ENCODE peak calls at places on chromosomes 6 and 20, in nine cellular contexts. One of them, this sample, is unnamed.

GRCh38 chr20:8608470-8608869 is 460.4 kb upstream of the PLCB4 start:
- DNase-seq in astrocyte of the spinal cord: no peak
- DNase-seq in neural progenitor cell: no peak
- DNase-seq in RWPE2: no peak
- DNase-seq in cardiac fibroblast: no peak
- DNase-seq in heart right ventricle: no peak
- DNase-seq in AG09309: no peak
- DNase-seq in tibial artery: no peak
- DNase-seq in AG04450: no peak
- DNase-seq in this sample: no peak

GRCh38 chr6:14031516-14031915 is 86.1 kb upstream of the CD83 start:
- DNase-seq in RWPE2: no peak
- DNase-seq in AG09309: no peak
- DNase-seq in cardiac fibroblast: peak
- DNase-seq in astrocyte of the spinal cord: no peak
- DNase-seq in AG04450: no peak
- DNase-seq in neural progenitor cell: no peak
- DNase-seq in tibial artery: no peak
- DNase-seq in heart right ventricle: no peak
- DNase-seq in this sample: peak

GRCh38 chr6:35739645-35740517 is 3.0 kb downstream of the ARMC12 start:
- DNase-seq in RWPE2: no peak
- DNase-seq in AG09309: no peak
- DNase-seq in cardiac fibroblast: no peak
- DNase-seq in heart right ventricle: no peak
- DNase-seq in tibial artery: no peak
- DNase-seq in AG04450: no peak
- DNase-seq in astrocyte of the spinal cord: no peak
- DNase-seq in neural progenitor cell: peak
- DNase-seq in this sample: no peak

GRCh38 chr6:47152666-47153065 is 110.5 kb upstream of the ADGRF1 start:
- DNase-seq in heart right ventricle: no peak
- DNase-seq in neural progenitor cell: no peak
- DNase-seq in RWPE2: no peak
- DNase-seq in AG04450: no peak
- DNase-seq in AG09309: no peak
- DNase-seq in astrocyte of the spinal cord: no peak
- DNase-seq in cardiac fibroblast: no peak
- DNase-seq in tibial artery: no peak
- DNase-seq in this sample: no peak

GRCh38 chr6:123804771-123805540 is 1.3 kb downstream of the NKAIN2 start:
- DNase-seq in astrocyte of the spinal cord: no peak
- DNase-seq in AG04450: no peak
- DNase-seq in AG09309: no peak
- DNase-seq in RWPE2: no peak
- DNase-seq in neural progenitor cell: no peak
- DNase-seq in cardiac fibroblast: no peak
- DNase-seq in heart right ventricle: no peak
- DNase-seq in tibial artery: no peak
- DNase-seq in this sample: no peak

GRCh38 chr20:39706089-39706721 is 744.1 kb downstream of the DHX35 start:
- DNase-seq in tibial artery: no peak
- DNase-seq in heart right ventricle: peak
- DNase-seq in AG09309: no peak
- DNase-seq in astrocyte of the spinal cord: peak
- DNase-seq in AG04450: no peak
- DNase-seq in RWPE2: no peak
- DNase-seq in neural progenitor cell: no peak
- DNase-seq in cardiac fibroblast: no peak
- DNase-seq in this sample: no peak

GRCh38 chr20:59984551-59984950 is 26.3 kb downstream of the CDH26 start:
- DNase-seq in RWPE2: no peak
- DNase-seq in tibial artery: no peak
- DNase-seq in AG09309: no peak
- DNase-seq in cardiac fibroblast: no peak
- DNase-seq in neural progenitor cell: no peak
- DNase-seq in astrocyte of the spinal cord: no peak
- DNase-seq in heart right ventricle: no peak
- DNase-seq in AG04450: no peak
- DNase-seq in this sample: no peak

GRCh38 chr6:41705996-41706835 is 29.2 kb downstream of the TFEB start:
- DNase-seq in astrocyte of the spinal cord: peak
- DNase-seq in AG09309: no peak
- DNase-seq in heart right ventricle: peak
- DNase-seq in AG04450: no peak
- DNase-seq in neural progenitor cell: peak
- DNase-seq in tibial artery: peak
- DNase-seq in RWPE2: no peak
- DNase-seq in cardiac fibroblast: peak
- DNase-seq in this sample: peak

GRCh38 chr6:159214281-159214680 is 45.1 kb downstream of the FNDC1 start:
- DNase-seq in astrocyte of the spinal cord: no peak
- DNase-seq in AG09309: no peak
- DNase-seq in RWPE2: no peak
- DNase-seq in AG04450: no peak
- DNase-seq in cardiac fibroblast: no peak
- DNase-seq in heart right ventricle: no peak
- DNase-seq in neural progenitor cell: no peak
- DNase-seq in tibial artery: no peak
- DNase-seq in this sample: no peak

GRCh38 chr6:119215885-119216590 is 133.5 kb downstream of the MAN1A1 start:
- DNase-seq in AG09309: no peak
- DNase-seq in heart right ventricle: no peak
- DNase-seq in astrocyte of the spinal cord: no peak
- DNase-seq in cardiac fibroblast: no peak
- DNase-seq in tibial artery: no peak
- DNase-seq in neural progenitor cell: no peak
- DNase-seq in RWPE2: no peak
- DNase-seq in AG04450: no peak
- DNase-seq in this sample: no peak

GRCh38 chr20:36975085-36975829 is 23.7 kb upstream of the SAMHD1 start:
- DNase-seq in astrocyte of the spinal cord: no peak
- DNase-seq in tibial artery: no peak
- DNase-seq in cardiac fibroblast: no peak
- DNase-seq in heart right ventricle: no peak
- DNase-seq in neural progenitor cell: no peak
- DNase-seq in AG09309: no peak
- DNase-seq in AG04450: no peak
- DNase-seq in RWPE2: no peak
- DNase-seq in this sample: no peak

GRCh38 chr20:35698298-35699126 is 640 bp downstream of the NFS1 start:
- DNase-seq in AG04450: no peak
- DNase-seq in AG09309: no peak
- DNase-seq in cardiac fibroblast: no peak
- DNase-seq in heart right ventricle: no peak
- DNase-seq in RWPE2: peak
- DNase-seq in tibial artery: no peak
- DNase-seq in neural progenitor cell: peak
- DNase-seq in astrocyte of the spinal cord: no peak
- DNase-seq in this sample: no peak

GRCh38 chr20:42686057-42686456 is 503.6 kb downstream of the PTPRT start:
- DNase-seq in cardiac fibroblast: no peak
- DNase-seq in RWPE2: no peak
- DNase-seq in astrocyte of the spinal cord: no peak
- DNase-seq in heart right ventricle: no peak
- DNase-seq in AG04450: no peak
- DNase-seq in neural progenitor cell: no peak
- DNase-seq in AG09309: no peak
- DNase-seq in tibial artery: no peak
- DNase-seq in this sample: no peak

GRCh38 chr6:72959821-72960220 is 265.5 kb downstream of the KHDC1L start:
- DNase-seq in AG09309: no peak
- DNase-seq in heart right ventricle: no peak
- DNase-seq in cardiac fibroblast: peak
- DNase-seq in neural progenitor cell: no peak
- DNase-seq in RWPE2: no peak
- DNase-seq in AG04450: no peak
- DNase-seq in tibial artery: no peak
- DNase-seq in astrocyte of the spinal cord: peak
- DNase-seq in this sample: no peak

GRCh38 chr20:37347891-37348642 is 2.1 kb downstream of the SRC start:
- DNase-seq in neural progenitor cell: no peak
- DNase-seq in astrocyte of the spinal cord: no peak
- DNase-seq in heart right ventricle: no peak
- DNase-seq in RWPE2: peak
- DNase-seq in AG09309: no peak
- DNase-seq in AG04450: no peak
- DNase-seq in cardiac fibroblast: no peak
- DNase-seq in tibial artery: peak
- DNase-seq in this sample: no peak

GRCh38 chr6:54308240-54308639 is at the start of gene TINAG:
- DNase-seq in tibial artery: no peak
- DNase-seq in astrocyte of the spinal cord: no peak
- DNase-seq in neural progenitor cell: no peak
- DNase-seq in AG09309: no peak
- DNase-seq in AG04450: no peak
- DNase-seq in RWPE2: no peak
- DNase-seq in cardiac fibroblast: no peak
- DNase-seq in heart right ventricle: no peak
- DNase-seq in this sample: no peak

GRCh38 chr6:130825772-130826441 is 1.3 kb upstream of the SMLR1 start:
- DNase-seq in RWPE2: no peak
- DNase-seq in heart right ventricle: no peak
- DNase-seq in cardiac fibroblast: no peak
- DNase-seq in AG04450: no peak
- DNase-seq in neural progenitor cell: no peak
- DNase-seq in tibial artery: no peak
- DNase-seq in AG09309: no peak
- DNase-seq in astrocyte of the spinal cord: no peak
- DNase-seq in this sample: no peak

GRCh38 chr6:4396032-4396431 is 260.7 kb upstream of the ECI2 start:
- DNase-seq in cardiac fibroblast: no peak
- DNase-seq in neural progenitor cell: no peak
- DNase-seq in tibial artery: no peak
- DNase-seq in RWPE2: no peak
- DNase-seq in heart right ventricle: no peak
- DNase-seq in astrocyte of the spinal cord: no peak
- DNase-seq in AG04450: no peak
- DNase-seq in AG09309: no peak
- DNase-seq in this sample: no peak
- TF ChIP-seq CTCF in cardiac fibroblast: peak
- TF ChIP-seq CTCF in neural progenitor cell: no peak
- TF ChIP-seq CTCF in tibial artery: no peak
- TF ChIP-seq CTCF in RWPE2: no peak
- TF ChIP-seq CTCF in heart right ventricle: no peak
- TF ChIP-seq CTCF in astrocyte of the spinal cord: no peak
- TF ChIP-seq CTCF in AG04450: peak
- TF ChIP-seq CTCF in AG09309: no peak
- TF ChIP-seq CTCF in this sample: peak

GRCh38 chr6:79422666-79423065 is 114.6 kb downstream of the LCA5 start:
- DNase-seq in cardiac fibroblast: no peak
- DNase-seq in RWPE2: no peak
- DNase-seq in tibial artery: no peak
- DNase-seq in astrocyte of the spinal cord: no peak
- DNase-seq in heart right ventricle: no peak
- DNase-seq in AG09309: no peak
- DNase-seq in neural progenitor cell: no peak
- DNase-seq in AG04450: no peak
- DNase-seq in this sample: no peak

GRCh38 chr6:79427721-79428120 is 109.5 kb downstream of the LCA5 start:
- DNase-seq in RWPE2: no peak
- DNase-seq in AG09309: no peak
- DNase-seq in tibial artery: no peak
- DNase-seq in astrocyte of the spinal cord: no peak
- DNase-seq in heart right ventricle: no peak
- DNase-seq in neural progenitor cell: no peak
- DNase-seq in cardiac fibroblast: no peak
- DNase-seq in AG04450: no peak
- DNase-seq in this sample: no peak

GRCh38 chr6:79423216-79423615 is 114.0 kb downstream of the LCA5 start:
- DNase-seq in neural progenitor cell: no peak
- DNase-seq in AG04450: no peak
- DNase-seq in tibial artery: no peak
- DNase-seq in cardiac fibroblast: no peak
- DNase-seq in RWPE2: no peak
- DNase-seq in AG09309: no peak
- DNase-seq in astrocyte of the spinal cord: no peak
- DNase-seq in heart right ventricle: no peak
- DNase-seq in this sample: no peak

GRCh38 chr6:79426625-79427278 is 110.5 kb downstream of the LCA5 start:
- DNase-seq in heart right ventricle: no peak
- DNase-seq in AG09309: no peak
- DNase-seq in neural progenitor cell: no peak
- DNase-seq in cardiac fibroblast: no peak
- DNase-seq in RWPE2: no peak
- DNase-seq in tibial artery: no peak
- DNase-seq in AG04450: no peak
- DNase-seq in astrocyte of the spinal cord: no peak
- DNase-seq in this sample: no peak

GRCh38 chr6:79425589-79426311 is 111.5 kb downstream of the LCA5 start:
- DNase-seq in heart right ventricle: no peak
- DNase-seq in AG09309: no peak
- DNase-seq in cardiac fibroblast: no peak
- DNase-seq in tibial artery: no peak
- DNase-seq in neural progenitor cell: no peak
- DNase-seq in AG04450: no peak
- DNase-seq in RWPE2: no peak
- DNase-seq in astrocyte of the spinal cord: no peak
- DNase-seq in this sample: no peak
- H3K4me3 ChIP-seq in heart right ventricle: no peak
- H3K4me3 ChIP-seq in AG09309: no peak
- H3K4me3 ChIP-seq in cardiac fibroblast: no peak
- H3K4me3 ChIP-seq in tibial artery: no peak
- H3K4me3 ChIP-seq in neural progenitor cell: no peak
- H3K4me3 ChIP-seq in AG04450: no peak
- H3K4me3 ChIP-seq in RWPE2: no peak
- H3K4me3 ChIP-seq in astrocyte of the spinal cord: no peak
- H3K4me3 ChIP-seq in this sample: no peak

GRCh38 chr6:149089508-149089907 is 228.0 kb upstream of the TAB2 start:
- DNase-seq in astrocyte of the spinal cord: no peak
- DNase-seq in AG09309: no peak
- DNase-seq in heart right ventricle: no peak
- DNase-seq in RWPE2: no peak
- DNase-seq in AG04450: no peak
- DNase-seq in tibial artery: no peak
- DNase-seq in neural progenitor cell: no peak
- DNase-seq in cardiac fibroblast: no peak
- DNase-seq in this sample: no peak
- TF ChIP-seq CTCF in astrocyte of the spinal cord: peak
- TF ChIP-seq CTCF in AG09309: no peak
- TF ChIP-seq CTCF in heart right ventricle: no peak
- TF ChIP-seq CTCF in RWPE2: no peak
- TF ChIP-seq CTCF in AG04450: no peak
- TF ChIP-seq CTCF in tibial artery: no peak
- TF ChIP-seq CTCF in neural progenitor cell: no peak
- TF ChIP-seq CTCF in cardiac fibroblast: no peak
- TF ChIP-seq CTCF in this sample: no peak

DNA sequence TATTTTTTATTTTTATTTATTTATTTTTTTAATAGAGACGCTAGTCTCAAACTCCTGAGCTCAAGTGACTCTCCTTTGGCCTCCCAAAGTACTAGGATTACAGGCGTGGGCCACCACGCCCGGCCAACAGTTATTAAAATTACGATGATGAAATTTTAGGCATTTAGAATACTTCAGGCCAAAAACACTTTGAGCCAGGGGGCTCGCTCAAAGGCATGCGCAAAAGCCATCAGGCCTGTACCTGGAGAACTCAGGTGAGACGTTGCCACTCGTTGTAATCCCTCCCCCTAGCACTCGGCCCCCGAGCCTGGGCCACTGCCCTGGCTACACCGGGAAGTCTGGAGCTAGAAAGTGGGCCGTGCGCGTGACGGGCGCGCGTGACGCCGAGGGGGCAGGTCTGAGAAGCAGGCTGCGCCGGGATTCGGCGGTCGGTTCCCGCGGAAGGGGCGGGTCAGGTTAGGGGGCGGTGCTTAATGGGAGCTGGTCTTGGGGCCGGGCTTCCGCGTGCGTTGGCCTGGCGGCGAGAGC is 337 bp upstream of the CBFA2T2 start:
- DNase-seq in AG04450: peak
- DNase-seq in heart right ventricle: peak
- DNase-seq in neural progenitor cell: no peak
- DNase-seq in tibial artery: peak
- DNase-seq in RWPE2: peak
- DNase-seq in astrocyte of the spinal cord: peak
- DNase-seq in cardiac fibroblast: peak
- DNase-seq in AG09309: peak
- DNase-seq in this sample: peak
- H3K4me3 ChIP-seq in AG04450: peak
- H3K4me3 ChIP-seq in heart right ventricle: peak
- H3K4me3 ChIP-seq in neural progenitor cell: peak
- H3K4me3 ChIP-seq in tibial artery: peak
- H3K4me3 ChIP-seq in RWPE2: peak
- H3K4me3 ChIP-seq in astrocyte of the spinal cord: peak
- H3K4me3 ChIP-seq in cardiac fibroblast: peak
- H3K4me3 ChIP-seq in AG09309: peak
- H3K4me3 ChIP-seq in this sample: peak